ENCODE peak calls at places on chromosomes 5 and 9, in four cellular contexts. P is ovary, Y is GM13976, V is Calu3. Z is an unnamed sample.

GRCh38 chr5:35237580-35238376 is 7.5 kb upstream of the PRLR start:
- DNase-seq in P (no peak), V (no peak), Y (no peak), Z (no peak)

GRCh38 chr5:31554552-31554951 is 22.5 kb downstream of the C5orf22 start:
- DNase-seq in Y (no peak), P (no peak), V (no peak), Z (no peak)

GRCh38 chr5:34789021-34789531 is 49.9 kb upstream of the TTC23L start:
- DNase-seq in P (no peak), V (no peak), Y (no peak), Z (no peak)

GRCh38 chr9:127825319-127826051 is 22.8 kb downstream of the FPGS start:
- DNase-seq in Y (no peak), V (peak; percentile 63), P (peak; percentile 60), Z (no peak)

GRCh38 chr5:96903300-96903699 is 27.0 kb downstream of the ERAP2 start:
- DNase-seq in P (no peak), V (no peak), Y (no peak), Z (no peak)

GRCh38 chr9:116663588-116663987 is 23.5 kb upstream of the TRIM32 start:
- DNase-seq in Y (no peak), V (no peak), P (no peak), Z (no peak)

GRCh38 chr5:58018016-58018415 is 441.9 kb downstream of the PLK2 start:
- DNase-seq in Y (no peak), P (no peak), V (no peak), Z (no peak)

GRCh38 chr5:95449460-95449859 is 58.3 kb downstream of the FAM81B start:
- DNase-seq in P (no peak), V (no peak), Y (no peak), Z (no peak)

GRCh38 chr9:105150991-105151685 is 93.3 kb upstream of the SLC44A1 start:
- DNase-seq in P (no peak), Y (peak; percentile 29), V (peak; percentile 22), Z (no peak)

GRCh38 chr5:53425598-53426516 is 54.6 kb upstream of the FST start:
- DNase-seq in Y (peak; percentile 21), P (no peak), V (no peak), Z (no peak)
- TF ChIP-seq CTCF in Y (peak; percentile 15), P (no peak), V (no peak), Z (peak; percentile 21)

GRCh38 chr9:98118640-98119601 is at the start of gene TRIM14:
- DNase-seq in Y (peak; percentile 88), V (peak; percentile 75), P (peak; percentile 27), Z (peak; percentile 84)
- TF ChIP-seq CTCF in Y (peak; percentile 32), V (no peak), P (no peak), Z (peak; percentile 32)

GRCh38 chr9:2066312-2067273 is 51.4 kb downstream of the SMARCA2 start:
- DNase-seq in V (no peak), P (no peak), Y (peak; percentile 17), Z (no peak)
- TF ChIP-seq CTCF in V (no peak), P (no peak), Y (no peak), Z (no peak)

GRCh38 chr9:86043999-86044398 is 55.4 kb downstream of the GOLM1 start:
- DNase-seq in P (no peak), V (no peak), Y (no peak), Z (no peak)
- TF ChIP-seq CTCF in P (no peak), V (no peak), Y (no peak), Z (no peak)

GRCh38 chr9:99192786-99193465 is 28.8 kb downstream of the ALG2 start:
- DNase-seq in Y (no peak), P (no peak), V (no peak), Z (no peak)
- TF ChIP-seq CTCF in Y (no peak), P (no peak), V (no peak), Z (no peak)

GRCh38 chr5:150302301-150303069 is at the start of gene ARSI:
- DNase-seq in V (peak; percentile 52), P (peak; percentile 63), Y (peak; percentile 41), Z (no peak)
- TF ChIP-seq CTCF in V (peak; percentile 15), P (no peak), Y (no peak), Z (no peak)

Z was measured in GM10248.